ENCODE peak calls at places on chromosomes 7 and 10, in five cellular contexts. One of them, this sample, is unnamed.

GRCh38 chr7:95357623-95358022 is 33.3 kb upstream of the PON1 start:
- DNase-seq in heart left ventricle: no peak
- DNase-seq in stimulated activated CD8-positive, alpha-beta memory T cell treated with anti-CD3 and anti-CD28 coated beads, Interleukin-2, amount 100 ng/mL, for 48 hours: no peak
- DNase-seq in fibroblast of pulmonary artery: peak
- DNase-seq in activated CD4-positive, CD25-positive, alpha-beta regulatory T cell treated with anti-CD3 and anti-CD28 coated beads, Interleukin-2, amount 50 U/mL, for 72 hours: no peak
- DNase-seq in this sample: no peak

GRCh38 chr7:122833888-122834570 is 52.2 kb downstream of the CADPS2 start:
- DNase-seq in heart left ventricle: no peak
- DNase-seq in stimulated activated CD8-positive, alpha-beta memory T cell treated with anti-CD3 and anti-CD28 coated beads, Interleukin-2, amount 100 ng/mL, for 48 hours: no peak
- DNase-seq in fibroblast of pulmonary artery: no peak
- DNase-seq in activated CD4-positive, CD25-positive, alpha-beta regulatory T cell treated with anti-CD3 and anti-CD28 coated beads, Interleukin-2, amount 50 U/mL, for 72 hours: no peak
- DNase-seq in this sample: no peak

GRCh38 chr10:44969854-44970253 is 8.8 kb downstream of the DEPP1 start:
- DNase-seq in heart left ventricle: no peak
- DNase-seq in stimulated activated CD8-positive, alpha-beta memory T cell treated with anti-CD3 and anti-CD28 coated beads, Interleukin-2, amount 100 ng/mL, for 48 hours: no peak
- DNase-seq in fibroblast of pulmonary artery: no peak
- DNase-seq in activated CD4-positive, CD25-positive, alpha-beta regulatory T cell treated with anti-CD3 and anti-CD28 coated beads, Interleukin-2, amount 50 U/mL, for 72 hours: no peak
- DNase-seq in this sample: no peak

GRCh38 chr10:113273151-113273876 is 279.5 kb upstream of the HABP2 start:
- DNase-seq in heart left ventricle: peak
- DNase-seq in stimulated activated CD8-positive, alpha-beta memory T cell treated with anti-CD3 and anti-CD28 coated beads, Interleukin-2, amount 100 ng/mL, for 48 hours: no peak
- DNase-seq in fibroblast of pulmonary artery: peak
- DNase-seq in activated CD4-positive, CD25-positive, alpha-beta regulatory T cell treated with anti-CD3 and anti-CD28 coated beads, Interleukin-2, amount 50 U/mL, for 72 hours: no peak
- DNase-seq in this sample: no peak

GRCh38 chr10:30058570-30059132 is 735 bp downstream of the JCAD start:
- DNase-seq in heart left ventricle: no peak
- DNase-seq in stimulated activated CD8-positive, alpha-beta memory T cell treated with anti-CD3 and anti-CD28 coated beads, Interleukin-2, amount 100 ng/mL, for 48 hours: no peak
- DNase-seq in fibroblast of pulmonary artery: no peak
- DNase-seq in activated CD4-positive, CD25-positive, alpha-beta regulatory T cell treated with anti-CD3 and anti-CD28 coated beads, Interleukin-2, amount 50 U/mL, for 72 hours: no peak
- DNase-seq in this sample: peak

GRCh38 chr10:96863922-96864543 is 31.9 kb downstream of the LCOR start:
- DNase-seq in heart left ventricle: no peak
- DNase-seq in stimulated activated CD8-positive, alpha-beta memory T cell treated with anti-CD3 and anti-CD28 coated beads, Interleukin-2, amount 100 ng/mL, for 48 hours: no peak
- DNase-seq in fibroblast of pulmonary artery: peak
- DNase-seq in activated CD4-positive, CD25-positive, alpha-beta regulatory T cell treated with anti-CD3 and anti-CD28 coated beads, Interleukin-2, amount 50 U/mL, for 72 hours: no peak
- DNase-seq in this sample: no peak

GRCh38 chr7:123271231-123271630 is 71.5 kb upstream of the SLC13A1 start:
- DNase-seq in heart left ventricle: no peak
- DNase-seq in stimulated activated CD8-positive, alpha-beta memory T cell treated with anti-CD3 and anti-CD28 coated beads, Interleukin-2, amount 100 ng/mL, for 48 hours: no peak
- DNase-seq in fibroblast of pulmonary artery: peak
- DNase-seq in activated CD4-positive, CD25-positive, alpha-beta regulatory T cell treated with anti-CD3 and anti-CD28 coated beads, Interleukin-2, amount 50 U/mL, for 72 hours: no peak
- DNase-seq in this sample: no peak

GRCh38 chr7:128358233-128358632 is 3.3 kb downstream of the PRRT4 start:
- DNase-seq in heart left ventricle: no peak
- DNase-seq in stimulated activated CD8-positive, alpha-beta memory T cell treated with anti-CD3 and anti-CD28 coated beads, Interleukin-2, amount 100 ng/mL, for 48 hours: no peak
- DNase-seq in fibroblast of pulmonary artery: no peak
- DNase-seq in activated CD4-positive, CD25-positive, alpha-beta regulatory T cell treated with anti-CD3 and anti-CD28 coated beads, Interleukin-2, amount 50 U/mL, for 72 hours: no peak
- DNase-seq in this sample: no peak

GRCh38 chr7:23893942-23894890 is 184.2 kb downstream of the STK31 start:
- DNase-seq in heart left ventricle: no peak
- DNase-seq in stimulated activated CD8-positive, alpha-beta memory T cell treated with anti-CD3 and anti-CD28 coated beads, Interleukin-2, amount 100 ng/mL, for 48 hours: peak
- DNase-seq in fibroblast of pulmonary artery: peak
- DNase-seq in activated CD4-positive, CD25-positive, alpha-beta regulatory T cell treated with anti-CD3 and anti-CD28 coated beads, Interleukin-2, amount 50 U/mL, for 72 hours: no peak
- DNase-seq in this sample: no peak

GRCh38 chr7:80107278-80107677 is 27.4 kb upstream of the GNAI1 start:
- DNase-seq in heart left ventricle: no peak
- DNase-seq in stimulated activated CD8-positive, alpha-beta memory T cell treated with anti-CD3 and anti-CD28 coated beads, Interleukin-2, amount 100 ng/mL, for 48 hours: no peak
- DNase-seq in fibroblast of pulmonary artery: no peak
- DNase-seq in activated CD4-positive, CD25-positive, alpha-beta regulatory T cell treated with anti-CD3 and anti-CD28 coated beads, Interleukin-2, amount 50 U/mL, for 72 hours: no peak
- DNase-seq in this sample: no peak

GRCh38 chr7:138460649-138461607 is 869 bp downstream of the TRIM24 start:
- DNase-seq in heart left ventricle: peak
- DNase-seq in stimulated activated CD8-positive, alpha-beta memory T cell treated with anti-CD3 and anti-CD28 coated beads, Interleukin-2, amount 100 ng/mL, for 48 hours: peak
- DNase-seq in fibroblast of pulmonary artery: peak
- DNase-seq in activated CD4-positive, CD25-positive, alpha-beta regulatory T cell treated with anti-CD3 and anti-CD28 coated beads, Interleukin-2, amount 50 U/mL, for 72 hours: peak
- DNase-seq in this sample: peak

GRCh38 chr7:143407296-143408246 is 1.1 kb downstream of the EPHA1 start:
- DNase-seq in heart left ventricle: no peak
- DNase-seq in stimulated activated CD8-positive, alpha-beta memory T cell treated with anti-CD3 and anti-CD28 coated beads, Interleukin-2, amount 100 ng/mL, for 48 hours: no peak
- DNase-seq in fibroblast of pulmonary artery: no peak
- DNase-seq in activated CD4-positive, CD25-positive, alpha-beta regulatory T cell treated with anti-CD3 and anti-CD28 coated beads, Interleukin-2, amount 50 U/mL, for 72 hours: no peak
- DNase-seq in this sample: no peak

GRCh38 chr7:7159063-7159645 is 23.2 kb upstream of the C1GALT1 start:
- DNase-seq in heart left ventricle: no peak
- DNase-seq in stimulated activated CD8-positive, alpha-beta memory T cell treated with anti-CD3 and anti-CD28 coated beads, Interleukin-2, amount 100 ng/mL, for 48 hours: no peak
- DNase-seq in fibroblast of pulmonary artery: no peak
- DNase-seq in activated CD4-positive, CD25-positive, alpha-beta regulatory T cell treated with anti-CD3 and anti-CD28 coated beads, Interleukin-2, amount 50 U/mL, for 72 hours: no peak
- DNase-seq in this sample: no peak

GRCh38 chr10:60148266-60148840 is 241.3 kb downstream of the ANK3 start:
- DNase-seq in heart left ventricle: no peak
- DNase-seq in stimulated activated CD8-positive, alpha-beta memory T cell treated with anti-CD3 and anti-CD28 coated beads, Interleukin-2, amount 100 ng/mL, for 48 hours: no peak
- DNase-seq in fibroblast of pulmonary artery: peak
- DNase-seq in activated CD4-positive, CD25-positive, alpha-beta regulatory T cell treated with anti-CD3 and anti-CD28 coated beads, Interleukin-2, amount 50 U/mL, for 72 hours: no peak
- DNase-seq in this sample: no peak

GRCh38 chr7:136102881-136103280 is 125.7 kb upstream of the MTPN start:
- DNase-seq in heart left ventricle: no peak
- DNase-seq in stimulated activated CD8-positive, alpha-beta memory T cell treated with anti-CD3 and anti-CD28 coated beads, Interleukin-2, amount 100 ng/mL, for 48 hours: no peak
- DNase-seq in fibroblast of pulmonary artery: no peak
- DNase-seq in activated CD4-positive, CD25-positive, alpha-beta regulatory T cell treated with anti-CD3 and anti-CD28 coated beads, Interleukin-2, amount 50 U/mL, for 72 hours: no peak
- DNase-seq in this sample: no peak

GRCh38 chr10:80487791-80488538 is 33.9 kb downstream of the TSPAN14 start:
- DNase-seq in heart left ventricle: no peak
- DNase-seq in stimulated activated CD8-positive, alpha-beta memory T cell treated with anti-CD3 and anti-CD28 coated beads, Interleukin-2, amount 100 ng/mL, for 48 hours: no peak
- DNase-seq in fibroblast of pulmonary artery: no peak
- DNase-seq in activated CD4-positive, CD25-positive, alpha-beta regulatory T cell treated with anti-CD3 and anti-CD28 coated beads, Interleukin-2, amount 50 U/mL, for 72 hours: peak
- DNase-seq in this sample: no peak

GRCh38 chr7:144027070-144027469 is 21.7 kb upstream of the OR2A5 start:
- DNase-seq in heart left ventricle: no peak
- DNase-seq in stimulated activated CD8-positive, alpha-beta memory T cell treated with anti-CD3 and anti-CD28 coated beads, Interleukin-2, amount 100 ng/mL, for 48 hours: no peak
- DNase-seq in fibroblast of pulmonary artery: peak
- DNase-seq in activated CD4-positive, CD25-positive, alpha-beta regulatory T cell treated with anti-CD3 and anti-CD28 coated beads, Interleukin-2, amount 50 U/mL, for 72 hours: no peak
- DNase-seq in this sample: no peak

GRCh38 chr7:94228678-94229077 is 166.0 kb upstream of the COL1A2 start:
- DNase-seq in heart left ventricle: no peak
- DNase-seq in stimulated activated CD8-positive, alpha-beta memory T cell treated with anti-CD3 and anti-CD28 coated beads, Interleukin-2, amount 100 ng/mL, for 48 hours: no peak
- DNase-seq in fibroblast of pulmonary artery: no peak
- DNase-seq in activated CD4-positive, CD25-positive, alpha-beta regulatory T cell treated with anti-CD3 and anti-CD28 coated beads, Interleukin-2, amount 50 U/mL, for 72 hours: no peak
- DNase-seq in this sample: no peak

GRCh38 chr10:43259981-43260761 is 6.7 kb downstream of the RASGEF1A start:
- DNase-seq in heart left ventricle: peak
- DNase-seq in stimulated activated CD8-positive, alpha-beta memory T cell treated with anti-CD3 and anti-CD28 coated beads, Interleukin-2, amount 100 ng/mL, for 48 hours: no peak
- DNase-seq in fibroblast of pulmonary artery: peak
- DNase-seq in activated CD4-positive, CD25-positive, alpha-beta regulatory T cell treated with anti-CD3 and anti-CD28 coated beads, Interleukin-2, amount 50 U/mL, for 72 hours: no peak
- DNase-seq in this sample: no peak

GRCh38 chr7:8481752-8482446 is 48.5 kb downstream of the NXPH1 start:
- DNase-seq in heart left ventricle: peak
- DNase-seq in stimulated activated CD8-positive, alpha-beta memory T cell treated with anti-CD3 and anti-CD28 coated beads, Interleukin-2, amount 100 ng/mL, for 48 hours: no peak
- DNase-seq in fibroblast of pulmonary artery: no peak
- DNase-seq in activated CD4-positive, CD25-positive, alpha-beta regulatory T cell treated with anti-CD3 and anti-CD28 coated beads, Interleukin-2, amount 50 U/mL, for 72 hours: no peak
- DNase-seq in this sample: no peak

GRCh38 chr10:75450654-75451419 is 19.4 kb downstream of the LRMDA start:
- DNase-seq in heart left ventricle: no peak
- DNase-seq in stimulated activated CD8-positive, alpha-beta memory T cell treated with anti-CD3 and anti-CD28 coated beads, Interleukin-2, amount 100 ng/mL, for 48 hours: no peak
- DNase-seq in fibroblast of pulmonary artery: no peak
- DNase-seq in activated CD4-positive, CD25-positive, alpha-beta regulatory T cell treated with anti-CD3 and anti-CD28 coated beads, Interleukin-2, amount 50 U/mL, for 72 hours: no peak
- DNase-seq in this sample: no peak

GRCh38 chr7:39709768-39710291 is 86.5 kb downstream of the RALA start:
- DNase-seq in heart left ventricle: peak
- DNase-seq in stimulated activated CD8-positive, alpha-beta memory T cell treated with anti-CD3 and anti-CD28 coated beads, Interleukin-2, amount 100 ng/mL, for 48 hours: no peak
- DNase-seq in fibroblast of pulmonary artery: peak
- DNase-seq in activated CD4-positive, CD25-positive, alpha-beta regulatory T cell treated with anti-CD3 and anti-CD28 coated beads, Interleukin-2, amount 50 U/mL, for 72 hours: no peak
- DNase-seq in this sample: peak

GRCh38 chr7:139421123-139421522 is 61.4 kb downstream of the LUC7L2 start:
- DNase-seq in heart left ventricle: no peak
- DNase-seq in stimulated activated CD8-positive, alpha-beta memory T cell treated with anti-CD3 and anti-CD28 coated beads, Interleukin-2, amount 100 ng/mL, for 48 hours: no peak
- DNase-seq in fibroblast of pulmonary artery: no peak
- DNase-seq in activated CD4-positive, CD25-positive, alpha-beta regulatory T cell treated with anti-CD3 and anti-CD28 coated beads, Interleukin-2, amount 50 U/mL, for 72 hours: no peak
- DNase-seq in this sample: no peak

GRCh38 chr10:2358586-2358985 is 621.3 kb upstream of the ADARB2 start:
- DNase-seq in heart left ventricle: no peak
- DNase-seq in stimulated activated CD8-positive, alpha-beta memory T cell treated with anti-CD3 and anti-CD28 coated beads, Interleukin-2, amount 100 ng/mL, for 48 hours: no peak
- DNase-seq in fibroblast of pulmonary artery: no peak
- DNase-seq in activated CD4-positive, CD25-positive, alpha-beta regulatory T cell treated with anti-CD3 and anti-CD28 coated beads, Interleukin-2, amount 50 U/mL, for 72 hours: no peak
- DNase-seq in this sample: no peak